ENCODE peak calls at places on chromosomes 4 and X, in nine cellular contexts. D is fibroblast of mammary gland; K is H9; U is uterus; P is epithelial cell of esophagus; H is CD4-positive, alpha-beta T cell; F is GM13977; Y is AG10803; V is GM20000. G is an unnamed sample.

GRCh38 chr4:103400405-103400804 is 202.3 kb upstream of the CENPE start:
- DNase-seq in V (peak; percentile 6), F (no peak), D (peak; percentile 49), Y (no peak), U (no peak), K (no peak), H (no peak), P (peak; percentile 97), G (no peak)

GRCh38 chr4:86653237-86653865 is 59.2 kb downstream of the PTPN13 start:
- DNase-seq in P (no peak), V (no peak), D (no peak), H (no peak), F (no peak), K (no peak), U (no peak), Y (no peak), G (no peak)

GRCh38 chrX:14673764-14674163 is 144.4 kb downstream of the GLRA2 start:
- DNase-seq in H (no peak), K (no peak), Y (peak; percentile 70), V (peak; percentile 43), D (peak; percentile 91), U (no peak), P (peak; percentile 90), F (peak; percentile 36), G (no peak)

GRCh38 chr4:163380703-163381102 is 37.0 kb downstream of the NPY5R start:
- DNase-seq in F (no peak), K (no peak), Y (no peak), V (no peak), D (no peak), P (no peak), U (no peak), H (no peak), G (no peak)

GRCh38 chr4:188015025-188015778 is 19.6 kb downstream of the ZFP42 start:
- DNase-seq in D (no peak), V (no peak), F (no peak), U (no peak), P (peak; percentile 16), K (no peak), H (no peak), Y (no peak), G (no peak)

GRCh38 chr4:628821-629635 is 3.7 kb downstream of the PDE6B start:
- DNase-seq in D (no peak), P (no peak), Y (no peak), U (no peak), F (no peak), K (peak; percentile 20), H (no peak), V (no peak), G (no peak)

GRCh38 chr4:110119347-110119746 is 79.1 kb downstream of the ELOVL6 start:
- DNase-seq in U (no peak), P (peak; percentile 85), F (peak; percentile 12), D (no peak), Y (no peak), K (no peak), V (peak; percentile 10), H (no peak), G (no peak)

GRCh38 chrX:56763556-56764152 is 34.6 kb downstream of the NBDY start:
- DNase-seq in Y (no peak), F (peak; percentile 59), H (peak; percentile 35), K (peak; percentile 31), U (peak; percentile 82), D (peak; percentile 77), P (no peak), V (no peak), G (no peak)

GRCh38 chr4:81314196-81314896 is 99.3 kb upstream of the PRKG2 start:
- DNase-seq in V (no peak), D (peak; percentile 90), Y (peak; percentile 68), F (no peak), U (no peak), K (no peak), P (peak; percentile 12), H (no peak), G (no peak)

GRCh38 chr4:120653790-120654189 is 268.7 kb downstream of the PRDM5 start:
- DNase-seq in U (no peak), D (no peak), V (no peak), K (no peak), H (no peak), Y (no peak), F (no peak), P (no peak), G (no peak)

GRCh38 chrX:26653050-26653449 is 437.1 kb downstream of the MAGEB5 start:
- DNase-seq in U (no peak), P (no peak), H (no peak), K (no peak), Y (no peak), V (no peak), F (no peak), D (peak; percentile 5), G (no peak)

GRCh38 chrX:13684361-13684760 is 4.6 kb upstream of the RAB9A start:
- DNase-seq in U (no peak), Y (no peak), F (no peak), D (no peak), P (no peak), K (no peak), V (no peak), H (no peak), G (no peak)

GRCh38 chr4:52861171-52861873 is 795 bp upstream of the RASL11B start:
- DNase-seq in D (no peak), F (no peak), Y (no peak), V (no peak), K (no peak), U (no peak), P (no peak), H (no peak), G (no peak)

GRCh38 chr4:52864816-52865215 is 2.7 kb downstream of the RASL11B start:
- DNase-seq in U (no peak), H (no peak), P (no peak), Y (peak; percentile 35), F (no peak), K (no peak), V (no peak), D (no peak), G (no peak)

GRCh38 chr4:52862605-52863236 is 604 bp downstream of the RASL11B start:
- DNase-seq in K (no peak), Y (no peak), F (peak; percentile 27), V (peak; percentile 20), P (no peak), H (no peak), D (no peak), U (no peak), G (no peak)

GRCh38 chr4:52863324-52863723 is 1.2 kb downstream of the RASL11B start:
- DNase-seq in H (no peak), F (no peak), P (no peak), U (no peak), Y (no peak), K (no peak), V (no peak), D (no peak), G (no peak)

GRCh38 chr4:52861879-52862604 is at the start of gene RASL11B:
- DNase-seq in P (peak; percentile 84), F (peak; percentile 98), K (peak; percentile 84), V (peak; percentile 97), Y (peak; percentile 54), D (peak; percentile 60), U (peak; percentile 76), H (peak; percentile 67), G (peak; percentile 74)
- TF ChIP-seq CTCF in P (no peak), F (peak; percentile 11), K (no peak), V (no peak), Y (no peak), D (no peak), U (peak; percentile 60), H (peak; percentile 33), G (no peak)

GRCh38 chr4:124710253-124710849 is 2.2 kb downstream of the ANKRD50 start:
- DNase-seq in F (no peak), Y (no peak), V (no peak), U (no peak), K (no peak), D (no peak), H (no peak), P (peak; percentile 13), G (no peak)

GRCh38 chr4:124710911-124711310 is 1.6 kb downstream of the ANKRD50 start:
- DNase-seq in F (no peak), U (no peak), P (no peak), K (no peak), D (no peak), H (no peak), Y (peak; percentile 28), V (no peak), G (no peak)

GRCh38 chr4:124711469-124712416 is 789 bp downstream of the ANKRD50 start:
- DNase-seq in U (peak; percentile 38), D (peak; percentile 79), P (peak; percentile 75), F (peak; percentile 45), H (no peak), V (peak; percentile 49), Y (peak; percentile 80), K (peak; percentile 84), G (peak; percentile 28)

GRCh38 chr4:124712417-124713212 is at the start of gene ANKRD50:
- DNase-seq in V (peak; percentile 92), U (peak; percentile 92), Y (peak; percentile 96), P (peak; percentile 91), K (peak; percentile 93), D (peak; percentile 92), F (peak; percentile 91), H (peak; percentile 59), G (peak; percentile 51)

GRCh38 chr4:124713213-124713592 is 671 bp upstream of the ANKRD50 start:
- DNase-seq in H (peak; percentile 9), D (peak; percentile 81), F (peak; percentile 53), V (peak; percentile 39), Y (peak; percentile 82), K (peak; percentile 72), U (peak; percentile 67), P (peak; percentile 59), G (no peak)
- TF ChIP-seq CTCF in H (no peak), D (peak; percentile 54), F (peak; percentile 19), V (no peak), Y (peak; percentile 57), K (peak; percentile 48), U (peak; percentile 50), P (peak; percentile 51), G (peak; percentile 30)

GRCh38 chr4:155758500-155759371 is at the start of gene GUCY1B1:
- DNase-seq in V (peak; percentile 96), D (peak; percentile 93), P (peak; percentile 95), K (peak; percentile 97), Y (peak; percentile 94), U (peak; percentile 95), H (peak; percentile 51), F (peak; percentile 94), G (peak; percentile 36)
- TF ChIP-seq CTCF in V (peak; percentile 1), D (peak; percentile 34), P (peak; percentile 37), K (no peak), Y (peak; percentile 38), U (peak; percentile 63), H (no peak), F (peak; percentile 21), G (no peak)

GRCh38 chr4:175443547-175443946 is 368.5 kb downstream of the GPM6A start:
- DNase-seq in Y (no peak), F (no peak), D (no peak), U (no peak), K (no peak), H (no peak), V (no peak), P (no peak), G (no peak)
- TF ChIP-seq CTCF in Y (peak; percentile 16), F (no peak), D (peak; percentile 24), U (no peak), K (peak; percentile 39), H (no peak), V (no peak), P (no peak), G (no peak)